ENCODE peak calls at places on chromosomes 7 and 10, in eight cellular contexts. Z, F, R, L, M, I, N and K are unnamed samples.

GRCh38 chr7:49564379-49564714 is 209.1 kb upstream of the VWC2 start:
- DNase-seq in I (no peak), M (peak), F (no peak), Z (no peak), L (no peak), N (no peak), R (no peak), K (no peak)

GRCh38 chr7:44384586-44385383 is 59.4 kb upstream of the CAMK2B start:
- DNase-seq in Z (peak), F (no peak), I (no peak), L (no peak), N (no peak), M (no peak), R (no peak), K (no peak)

GRCh38 chr7:151782598-151783448 is 94.1 kb downstream of the PRKAG2 start:
- DNase-seq in N (peak), M (peak), L (peak), Z (peak), F (peak), R (peak), I (peak), K (peak)

GRCh38 chr10:115950320-115950719 is 322.7 kb downstream of the GFRA1 start:
- DNase-seq in N (no peak), F (no peak), R (no peak), M (no peak), L (no peak), Z (no peak), I (peak), K (no peak)

GRCh38 chr7:88289505-88290129 is 17.1 kb downstream of the STEAP4 start:
- DNase-seq in Z (no peak), M (no peak), I (no peak), R (no peak), F (peak), L (no peak), N (no peak), K (no peak)

GRCh38 chr10:25813511-25813910 is 120.5 kb upstream of the MYO3A start:
- DNase-seq in L (no peak), R (no peak), F (no peak), Z (no peak), M (no peak), N (no peak), I (no peak), K (no peak)

GRCh38 chr10:129759214-129760002 is 204.7 kb downstream of the EBF3 start:
- DNase-seq in R (no peak), I (no peak), M (no peak), L (no peak), N (no peak), F (no peak), Z (no peak), K (no peak)

GRCh38 chr7:29853775-29854174 is 47.5 kb downstream of the WIPF3 start:
- DNase-seq in N (no peak), F (no peak), I (no peak), M (no peak), L (no peak), Z (no peak), R (no peak), K (no peak)

GRCh38 chr10:13221572-13221971 is 12.6 kb downstream of the UCMA start:
- DNase-seq in F (no peak), I (no peak), R (no peak), M (no peak), Z (no peak), N (no peak), L (no peak), K (no peak)

GRCh38 chr7:27235387-27236052 is 7.1 kb upstream of the EVX1 start:
- DNase-seq in R (no peak), M (no peak), I (peak), N (no peak), L (no peak), F (peak), Z (no peak), K (peak)